ENCODE peak calls at places on chromosomes 11 and 22, in four cellular contexts. D is HepG2, C is T47D, G is K562. S is an unnamed sample.

GRCh38 chr11:131691558-131692041 is 321.2 kb downstream of the NTM start:
- DNase-seq in D (no peak), C (peak), G (peak), S (no peak)

GRCh38 chr11:82775736-82776346 is 42.2 kb upstream of the FAM181B start:
- DNase-seq in G (peak), D (peak), C (no peak), S (peak)

GRCh38 chr22:31764785-31765184 is 11.0 kb downstream of the DEPDC5 start:
- DNase-seq in G (peak), D (no peak), C (no peak), S (no peak)

GRCh38 chr11:11758603-11759196 is 83.1 kb upstream of the USP47 start:
- DNase-seq in C (no peak), D (no peak), G (no peak), S (no peak)

GRCh38 chr11:86245369-86246292 is 1.1 kb downstream of the EED start:
- DNase-seq in D (peak), G (no peak), C (no peak), S (no peak)

GRCh38 chr11:102177126-102177525 is 66.9 kb downstream of the YAP1 start:
- DNase-seq in D (no peak), C (no peak), G (no peak), S (no peak)

GRCh38 chr22:43535741-43536140 is 123.9 kb downstream of the MPPED1 start:
- DNase-seq in G (no peak), C (no peak), D (no peak), S (no peak)

GRCh38 chr11:119134389-119134978 is 13.1 kb downstream of the HINFP start:
- DNase-seq in G (no peak), C (peak), D (no peak), S (peak)

GRCh38 chr11:107736546-107736945 is 24.7 kb upstream of the SLN start:
- DNase-seq in C (no peak), D (no peak), G (no peak), S (no peak)

GRCh38 chr11:78782725-78783124 is 208.1 kb upstream of the NARS2 start:
- DNase-seq in C (no peak), G (no peak), D (no peak), S (no peak)

GRCh38 chr11:87290304-87290922 is 252.7 kb downstream of the TMEM135 start:
- DNase-seq in D (peak), C (peak), G (peak), S (no peak)

GRCh38 chr22:25027552-25027951 is 75.0 kb downstream of the KIAA1671 start:
- DNase-seq in C (no peak), D (no peak), G (no peak), S (no peak)

GRCh38 chr11:128624269-128625170 is 37.2 kb upstream of the ETS1 start:
- DNase-seq in G (no peak), C (no peak), D (no peak), S (peak)

GRCh38 chr11:74033046-74033445 is 24.2 kb upstream of the UCP3 start:
- DNase-seq in C (no peak), G (no peak), D (no peak), S (no peak)

GRCh38 chr22:29383740-29384139 is 4.6 kb downstream of the AP1B1 start:
- DNase-seq in D (no peak), G (no peak), C (no peak), S (no peak)

GRCh38 chr11:65051389-65051858 is 6.9 kb downstream of the NAALADL1 start:
- DNase-seq in D (no peak), C (no peak), G (no peak), S (no peak)

GRCh38 chr11:12377824-12378593 is 638 bp downstream of the PARVA start:
- DNase-seq in D (peak), C (peak), G (no peak), S (peak)

GRCh38 chr11:111448420-111448819 is 63.8 kb downstream of the BTG4 start:
- DNase-seq in C (no peak), D (no peak), G (no peak), S (no peak)

GRCh38 chr11:112889446-112889845 is 71.8 kb upstream of the NCAM1 start:
- DNase-seq in D (no peak), G (no peak), C (no peak), S (no peak)

GRCh38 chr11:72406536-72407507 is 27.5 kb downstream of the CLPB start:
- DNase-seq in G (no peak), C (no peak), D (peak), S (no peak)

GRCh38 chr11:111299111-111300026 is 1.0 kb downstream of the POU2AF3 start:
- DNase-seq in D (peak), C (peak), G (no peak), S (peak)

GRCh38 chr11:41309111-41309522 is 150.3 kb downstream of the LRRC4C start:
- DNase-seq in C (no peak), G (no peak), D (no peak), S (no peak)

GRCh38 chr11:69190796-69191536 is 35.2 kb downstream of the SMIM38 start:
- DNase-seq in C (no peak), G (no peak), D (no peak), S (no peak)
- TF ChIP-seq JUND in C (no peak), G (no peak), D (no peak), S (no peak)

GRCh38 chr11:75193711-75194110 is 42.8 kb downstream of the SLCO2B1 start:
- DNase-seq in C (no peak), D (no peak), G (no peak), S (no peak)

GRCh38 chr11:75194147-75194546 is 43.2 kb downstream of the SLCO2B1 start:
- DNase-seq in G (no peak), C (no peak), D (no peak), S (no peak)

GRCh38 chr11:75193271-75193670 is 42.4 kb downstream of the SLCO2B1 start:
- DNase-seq in G (no peak), C (no peak), D (no peak), S (no peak)

GRCh38 chr11:75196426-75196825 is 44.1 kb upstream of the TPBGL start:
- DNase-seq in C (no peak), D (no peak), G (no peak), S (no peak)

DNA sequence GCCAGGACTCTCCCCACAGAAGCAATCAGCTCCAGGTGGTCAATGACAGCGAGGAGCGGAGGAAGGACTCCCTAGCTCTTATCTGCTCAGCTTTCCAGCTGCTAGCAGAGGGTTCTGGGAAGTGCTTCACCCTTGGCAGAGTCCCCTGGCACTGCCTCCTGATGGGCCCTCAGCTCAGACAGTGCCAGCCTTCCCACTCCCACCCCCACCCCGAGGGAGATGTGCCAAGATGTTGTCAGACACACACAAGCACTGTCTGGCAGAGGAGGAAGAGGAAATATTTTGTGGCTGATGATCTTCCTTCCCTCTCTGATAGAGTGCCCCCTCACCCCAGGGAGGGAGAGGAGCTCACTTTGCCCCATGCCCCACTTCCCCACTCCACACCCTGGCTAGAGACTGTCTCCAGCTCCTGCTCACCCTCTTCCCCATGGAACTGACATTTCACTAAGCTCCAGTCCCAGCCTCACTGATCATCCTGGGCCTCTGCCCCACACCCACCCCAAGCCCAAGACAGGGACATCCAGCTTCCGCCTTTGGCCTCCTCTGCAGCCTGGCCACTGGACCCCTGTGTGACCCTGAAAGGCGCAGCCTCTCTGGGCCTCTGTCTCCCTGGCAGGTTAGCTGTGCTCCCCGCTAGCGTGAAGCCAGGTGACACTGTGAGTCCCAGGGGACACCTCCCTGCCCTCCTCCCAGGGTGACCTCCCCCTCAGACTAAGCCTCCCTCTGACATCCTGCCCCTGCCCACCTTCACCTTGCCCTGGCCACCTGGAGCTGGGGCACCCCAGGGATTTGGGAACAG is 44.5 kb downstream of the SLCO2B1 start:
- DNase-seq in G (no peak), C (no peak), D (no peak), S (no peak)
- TF ChIP-seq JUND in G (no peak), C (no peak), D (no peak), S (no peak)

GRCh38 chr11:59755701-59756495 is 722 bp downstream of the STX3 start:
- DNase-seq in G (peak), D (peak), C (peak), S (no peak)
- TF ChIP-seq JUND in G (peak), D (peak), C (peak), S (peak)

DNA sequence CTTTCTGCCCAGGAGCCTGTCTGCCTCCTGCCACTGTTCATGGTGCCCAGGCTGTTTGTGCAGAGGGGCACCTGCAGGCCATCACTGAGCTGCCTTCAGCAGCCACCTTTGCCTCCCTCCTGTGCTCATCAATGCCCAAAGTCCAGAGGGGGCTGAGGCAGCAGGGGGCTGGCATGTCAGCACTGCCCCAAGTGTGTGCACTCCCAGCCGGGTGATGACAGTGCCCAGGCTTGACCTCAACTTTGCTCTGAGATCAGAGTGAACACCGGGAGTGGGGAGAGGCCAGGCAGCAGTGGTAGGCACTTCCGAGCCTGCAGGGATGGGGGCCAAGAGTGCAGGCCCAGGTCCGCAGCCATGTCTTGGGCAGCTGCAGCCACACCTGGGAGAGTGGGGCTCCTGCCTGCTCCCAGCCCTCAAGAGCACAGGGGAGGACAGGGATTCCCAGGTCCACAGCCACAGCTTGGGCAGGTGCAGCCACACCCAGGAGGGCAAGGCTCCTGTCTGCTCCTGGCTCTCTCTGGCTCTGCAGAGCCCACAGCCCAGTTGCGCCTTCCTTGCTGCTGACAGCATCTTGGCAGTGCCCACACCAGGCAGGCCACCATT is 15.2 kb downstream of the SAA4 start:
- DNase-seq in D (no peak), G (no peak), C (no peak), S (no peak)
- TF ChIP-seq JUND in D (no peak), G (no peak), C (no peak), S (no peak)